ENCODE peak calls at places on chromosomes 1 and 21, in ten cellular contexts. One of them, this sample, is unnamed.

GRCh38 chr21:45536301-45537081 is 5.7 kb downstream of the SLC19A1 start:
- DNase-seq in lower lobe of right lung: peak
- DNase-seq in CD8-positive, alpha-beta memory T cell: no peak
- DNase-seq in A549: no peak
- DNase-seq in left lung: peak
- DNase-seq in GM23248: no peak
- DNase-seq in IMR-90: no peak
- DNase-seq in caudate nucleus: no peak
- DNase-seq in RWPE1: no peak
- DNase-seq in coronary artery: no peak
- DNase-seq in this sample: no peak

GRCh38 chr1:221891708-221892107 is 149.8 kb upstream of the DUSP10 start:
- DNase-seq in lower lobe of right lung: no peak
- DNase-seq in CD8-positive, alpha-beta memory T cell: no peak
- DNase-seq in A549: no peak
- DNase-seq in left lung: no peak
- DNase-seq in GM23248: peak
- DNase-seq in IMR-90: no peak
- DNase-seq in caudate nucleus: no peak
- DNase-seq in RWPE1: peak
- DNase-seq in coronary artery: no peak
- DNase-seq in this sample: no peak

GRCh38 chr1:96076589-96076988 is 645.0 kb upstream of the PTBP2 start:
- DNase-seq in lower lobe of right lung: no peak
- DNase-seq in CD8-positive, alpha-beta memory T cell: no peak
- DNase-seq in A549: no peak
- DNase-seq in left lung: no peak
- DNase-seq in GM23248: peak
- DNase-seq in IMR-90: no peak
- DNase-seq in caudate nucleus: no peak
- DNase-seq in RWPE1: peak
- DNase-seq in coronary artery: no peak
- DNase-seq in this sample: no peak

GRCh38 chr1:230332429-230333088 is 93.6 kb downstream of the PGBD5 start:
- DNase-seq in lower lobe of right lung: no peak
- DNase-seq in CD8-positive, alpha-beta memory T cell: no peak
- DNase-seq in A549: no peak
- DNase-seq in left lung: no peak
- DNase-seq in GM23248: no peak
- DNase-seq in IMR-90: no peak
- DNase-seq in caudate nucleus: no peak
- DNase-seq in RWPE1: no peak
- DNase-seq in coronary artery: no peak
- DNase-seq in this sample: no peak

GRCh38 chr1:242004751-242005495 is 6.0 kb upstream of the MAP1LC3C start:
- DNase-seq in lower lobe of right lung: no peak
- DNase-seq in CD8-positive, alpha-beta memory T cell: no peak
- DNase-seq in A549: no peak
- DNase-seq in left lung: no peak
- DNase-seq in GM23248: no peak
- DNase-seq in IMR-90: no peak
- DNase-seq in caudate nucleus: no peak
- DNase-seq in RWPE1: no peak
- DNase-seq in coronary artery: no peak
- DNase-seq in this sample: no peak

GRCh38 chr1:51697160-51697559 is 80.3 kb downstream of the OSBPL9 start:
- DNase-seq in lower lobe of right lung: no peak
- DNase-seq in CD8-positive, alpha-beta memory T cell: no peak
- DNase-seq in A549: no peak
- DNase-seq in left lung: no peak
- DNase-seq in GM23248: peak
- DNase-seq in IMR-90: no peak
- DNase-seq in caudate nucleus: no peak
- DNase-seq in RWPE1: no peak
- DNase-seq in coronary artery: no peak
- DNase-seq in this sample: no peak

GRCh38 chr1:145782166-145783099 is 41.5 kb downstream of the RNF115 start:
- DNase-seq in lower lobe of right lung: no peak
- DNase-seq in CD8-positive, alpha-beta memory T cell: no peak
- DNase-seq in A549: peak
- DNase-seq in left lung: no peak
- DNase-seq in GM23248: peak
- DNase-seq in IMR-90: peak
- DNase-seq in caudate nucleus: no peak
- DNase-seq in RWPE1: peak
- DNase-seq in coronary artery: no peak
- DNase-seq in this sample: no peak

GRCh38 chr1:149888999-149889289 is 10.4 kb upstream of the BOLA1 start:
- DNase-seq in lower lobe of right lung: no peak
- DNase-seq in CD8-positive, alpha-beta memory T cell: no peak
- DNase-seq in A549: no peak
- DNase-seq in left lung: no peak
- DNase-seq in GM23248: peak
- DNase-seq in IMR-90: peak
- DNase-seq in caudate nucleus: no peak
- DNase-seq in RWPE1: no peak
- DNase-seq in coronary artery: no peak
- DNase-seq in this sample: no peak

GRCh38 chr1:163928649-163929048 is 606.9 kb downstream of the NUF2 start:
- DNase-seq in lower lobe of right lung: no peak
- DNase-seq in CD8-positive, alpha-beta memory T cell: no peak
- DNase-seq in A549: no peak
- DNase-seq in left lung: no peak
- DNase-seq in GM23248: peak
- DNase-seq in IMR-90: no peak
- DNase-seq in caudate nucleus: no peak
- DNase-seq in RWPE1: no peak
- DNase-seq in coronary artery: no peak
- DNase-seq in this sample: no peak

GRCh38 chr1:145977486-145978476 is 13.3 kb downstream of the POLR3GL start:
- DNase-seq in lower lobe of right lung: peak
- DNase-seq in CD8-positive, alpha-beta memory T cell: peak
- DNase-seq in A549: peak
- DNase-seq in left lung: peak
- DNase-seq in GM23248: peak
- DNase-seq in IMR-90: peak
- DNase-seq in caudate nucleus: peak
- DNase-seq in RWPE1: peak
- DNase-seq in coronary artery: peak
- DNase-seq in this sample: peak

GRCh38 chr1:156289857-156290256 is 5.6 kb downstream of the GLMP start:
- DNase-seq in lower lobe of right lung: no peak
- DNase-seq in CD8-positive, alpha-beta memory T cell: no peak
- DNase-seq in A549: no peak
- DNase-seq in left lung: no peak
- DNase-seq in GM23248: no peak
- DNase-seq in IMR-90: no peak
- DNase-seq in caudate nucleus: no peak
- DNase-seq in RWPE1: no peak
- DNase-seq in coronary artery: no peak
- DNase-seq in this sample: no peak

GRCh38 chr1:69671363-69672010 is 103.8 kb downstream of the LRRC7 start:
- DNase-seq in lower lobe of right lung: no peak
- DNase-seq in CD8-positive, alpha-beta memory T cell: no peak
- DNase-seq in A549: no peak
- DNase-seq in left lung: no peak
- DNase-seq in GM23248: peak
- DNase-seq in IMR-90: no peak
- DNase-seq in caudate nucleus: no peak
- DNase-seq in RWPE1: no peak
- DNase-seq in coronary artery: no peak
- DNase-seq in this sample: no peak

GRCh38 chr1:81813691-81814090 is 13.0 kb downstream of the ADGRL2 start:
- DNase-seq in lower lobe of right lung: no peak
- DNase-seq in CD8-positive, alpha-beta memory T cell: no peak
- DNase-seq in A549: no peak
- DNase-seq in left lung: no peak
- DNase-seq in GM23248: no peak
- DNase-seq in IMR-90: no peak
- DNase-seq in caudate nucleus: no peak
- DNase-seq in RWPE1: no peak
- DNase-seq in coronary artery: no peak
- DNase-seq in this sample: no peak
- H3K27ac ChIP-seq in lower lobe of right lung: no peak
- H3K27ac ChIP-seq in CD8-positive, alpha-beta memory T cell: no peak
- H3K27ac ChIP-seq in A549: peak
- H3K27ac ChIP-seq in left lung: no peak
- H3K27ac ChIP-seq in GM23248: no peak
- H3K27ac ChIP-seq in IMR-90: no peak
- H3K27ac ChIP-seq in caudate nucleus: no peak
- H3K27ac ChIP-seq in RWPE1: no peak
- H3K27ac ChIP-seq in coronary artery: no peak
- H3K27ac ChIP-seq in this sample: no peak

GRCh38 chr21:42794551-42794950 is 84.8 kb downstream of the WDR4 start:
- DNase-seq in lower lobe of right lung: no peak
- DNase-seq in CD8-positive, alpha-beta memory T cell: no peak
- DNase-seq in A549: no peak
- DNase-seq in left lung: no peak
- DNase-seq in GM23248: no peak
- DNase-seq in IMR-90: no peak
- DNase-seq in caudate nucleus: no peak
- DNase-seq in RWPE1: no peak
- DNase-seq in coronary artery: no peak
- DNase-seq in this sample: no peak
- H3K27ac ChIP-seq in lower lobe of right lung: no peak
- H3K27ac ChIP-seq in CD8-positive, alpha-beta memory T cell: no peak
- H3K27ac ChIP-seq in A549: no peak
- H3K27ac ChIP-seq in left lung: no peak
- H3K27ac ChIP-seq in GM23248: no peak
- H3K27ac ChIP-seq in IMR-90: no peak
- H3K27ac ChIP-seq in caudate nucleus: no peak
- H3K27ac ChIP-seq in RWPE1: no peak
- H3K27ac ChIP-seq in coronary artery: no peak
- H3K27ac ChIP-seq in this sample: no peak

GRCh38 chr1:205317311-205317917 is 4.1 kb downstream of the NUAK2 start:
- DNase-seq in lower lobe of right lung: peak
- DNase-seq in CD8-positive, alpha-beta memory T cell: no peak
- DNase-seq in A549: no peak
- DNase-seq in left lung: peak
- DNase-seq in GM23248: no peak
- DNase-seq in IMR-90: no peak
- DNase-seq in caudate nucleus: peak
- DNase-seq in RWPE1: peak
- DNase-seq in coronary artery: no peak
- DNase-seq in this sample: peak

GRCh38 chr1:205318231-205318991 is 3.1 kb downstream of the NUAK2 start:
- DNase-seq in lower lobe of right lung: no peak
- DNase-seq in CD8-positive, alpha-beta memory T cell: no peak
- DNase-seq in A549: no peak
- DNase-seq in left lung: peak
- DNase-seq in GM23248: no peak
- DNase-seq in IMR-90: no peak
- DNase-seq in caudate nucleus: no peak
- DNase-seq in RWPE1: peak
- DNase-seq in coronary artery: no peak
- DNase-seq in this sample: no peak

GRCh38 chr1:205313681-205314308 is 7.8 kb downstream of the NUAK2 start:
- DNase-seq in lower lobe of right lung: peak
- DNase-seq in CD8-positive, alpha-beta memory T cell: peak
- DNase-seq in A549: no peak
- DNase-seq in left lung: peak
- DNase-seq in GM23248: no peak
- DNase-seq in IMR-90: peak
- DNase-seq in caudate nucleus: peak
- DNase-seq in RWPE1: no peak
- DNase-seq in coronary artery: no peak
- DNase-seq in this sample: peak

GRCh38 chr1:205314986-205315618 is 6.4 kb downstream of the NUAK2 start:
- DNase-seq in lower lobe of right lung: no peak
- DNase-seq in CD8-positive, alpha-beta memory T cell: no peak
- DNase-seq in A549: no peak
- DNase-seq in left lung: no peak
- DNase-seq in GM23248: no peak
- DNase-seq in IMR-90: no peak
- DNase-seq in caudate nucleus: no peak
- DNase-seq in RWPE1: no peak
- DNase-seq in coronary artery: no peak
- DNase-seq in this sample: no peak

DNA sequence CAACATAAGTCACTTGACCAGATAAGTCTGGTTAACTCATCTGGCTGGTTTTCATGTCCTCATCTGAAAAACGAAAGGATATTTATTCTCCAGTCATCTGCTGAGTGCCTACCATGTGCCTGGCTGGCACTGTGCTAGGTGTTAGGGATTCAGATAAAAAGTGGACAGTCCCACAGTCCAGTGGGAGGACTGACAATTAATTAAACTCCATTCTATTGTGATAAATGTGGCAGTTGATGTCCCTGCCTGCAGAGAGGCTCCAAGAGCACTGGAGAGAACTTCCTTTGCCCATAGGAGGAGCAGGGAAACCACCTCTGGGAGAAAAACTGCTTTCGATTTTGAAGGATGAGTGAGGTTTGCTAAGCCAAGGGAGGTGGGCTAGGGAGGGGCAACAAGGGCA is 5.4 kb downstream of the NUAK2 start:
- DNase-seq in lower lobe of right lung: no peak
- DNase-seq in CD8-positive, alpha-beta memory T cell: no peak
- DNase-seq in A549: no peak
- DNase-seq in left lung: no peak
- DNase-seq in GM23248: no peak
- DNase-seq in IMR-90: no peak
- DNase-seq in caudate nucleus: no peak
- DNase-seq in RWPE1: no peak
- DNase-seq in coronary artery: no peak
- DNase-seq in this sample: no peak
- H3K27ac ChIP-seq in lower lobe of right lung: peak
- H3K27ac ChIP-seq in CD8-positive, alpha-beta memory T cell: no peak
- H3K27ac ChIP-seq in A549: peak
- H3K27ac ChIP-seq in left lung: peak
- H3K27ac ChIP-seq in GM23248: no peak
- H3K27ac ChIP-seq in IMR-90: peak
- H3K27ac ChIP-seq in caudate nucleus: no peak
- H3K27ac ChIP-seq in RWPE1: peak
- H3K27ac ChIP-seq in coronary artery: no peak
- H3K27ac ChIP-seq in this sample: no peak

DNA sequence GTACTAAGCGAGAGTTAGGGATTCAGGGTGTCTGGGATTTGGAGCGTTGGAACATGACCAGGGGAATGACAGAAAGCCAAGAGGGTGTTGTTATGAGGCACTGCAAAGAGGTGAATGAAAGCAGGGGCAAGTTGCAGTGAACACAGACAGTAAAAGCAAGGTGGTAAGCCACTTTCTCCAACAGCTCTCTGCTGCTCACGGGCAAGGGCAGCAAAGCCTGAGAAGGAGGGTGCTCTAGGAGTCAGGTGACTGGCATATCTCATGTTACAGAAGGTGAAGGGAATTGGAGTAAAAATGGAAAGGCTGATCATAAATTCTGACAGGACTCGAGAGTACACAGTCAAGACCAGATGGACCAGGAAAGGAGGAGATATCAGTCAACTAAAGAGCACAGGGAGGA is 14.5 kb downstream of the VAV3 start:
- DNase-seq in lower lobe of right lung: no peak
- DNase-seq in CD8-positive, alpha-beta memory T cell: no peak
- DNase-seq in A549: no peak
- DNase-seq in left lung: no peak
- DNase-seq in GM23248: no peak
- DNase-seq in IMR-90: no peak
- DNase-seq in caudate nucleus: no peak
- DNase-seq in RWPE1: no peak
- DNase-seq in coronary artery: no peak
- DNase-seq in this sample: no peak
- H3K27ac ChIP-seq in lower lobe of right lung: no peak
- H3K27ac ChIP-seq in CD8-positive, alpha-beta memory T cell: no peak
- H3K27ac ChIP-seq in A549: no peak
- H3K27ac ChIP-seq in left lung: no peak
- H3K27ac ChIP-seq in GM23248: no peak
- H3K27ac ChIP-seq in IMR-90: no peak
- H3K27ac ChIP-seq in caudate nucleus: no peak
- H3K27ac ChIP-seq in RWPE1: no peak
- H3K27ac ChIP-seq in coronary artery: no peak
- H3K27ac ChIP-seq in this sample: no peak